ENCODE peak calls at places on chromosomes 12 and 14, in four cellular contexts. Y is HCT116, P is K562, V is HepG2. M is an unnamed sample.

GRCh38 chr14:63598821-63599220 is 42.9 kb downstream of the WDR89 start:
- DNase-seq in Y (no peak), P (no peak), V (no peak), M (no peak)

GRCh38 chr12:49332441-49332861 is 4.5 kb downstream of the C1QL4 start:
- DNase-seq in Y (no peak), P (no peak), V (no peak), M (no peak)

GRCh38 chr12:32139064-32139421 is 32.4 kb downstream of the BICD1 start:
- DNase-seq in P (no peak), V (no peak), Y (no peak), M (no peak)

GRCh38 chr12:23113781-23114180 is 488.8 kb downstream of the ETNK1 start:
- DNase-seq in V (no peak), P (no peak), Y (no peak), M (no peak)

GRCh38 chr14:29144598-29144997 is 378.0 kb downstream of the FOXG1 start:
- DNase-seq in V (no peak), Y (no peak), P (no peak), M (no peak)

GRCh38 chr12:59036973-59037807 is 116.9 kb upstream of the LRIG3 start:
- DNase-seq in P (no peak), Y (no peak), V (no peak), M (no peak)

GRCh38 chr14:32681598-32681997 is 257.1 kb upstream of the NPAS3 start:
- DNase-seq in V (no peak), P (no peak), Y (no peak), M (no peak)

GRCh38 chr14:60856113-60856512 is 121.6 kb downstream of the MNAT1 start:
- DNase-seq in Y (no peak), V (no peak), P (no peak), M (no peak)

GRCh38 chr14:104865631-104866441 is 768 bp downstream of the CEP170B start:
- DNase-seq in Y (peak; percentile 8), P (peak; percentile 73), V (no peak), M (no peak)

GRCh38 chr12:29537292-29537691 is 39.8 kb upstream of the OVCH1 start:
- DNase-seq in V (no peak), Y (no peak), P (no peak), M (no peak)

DNA sequence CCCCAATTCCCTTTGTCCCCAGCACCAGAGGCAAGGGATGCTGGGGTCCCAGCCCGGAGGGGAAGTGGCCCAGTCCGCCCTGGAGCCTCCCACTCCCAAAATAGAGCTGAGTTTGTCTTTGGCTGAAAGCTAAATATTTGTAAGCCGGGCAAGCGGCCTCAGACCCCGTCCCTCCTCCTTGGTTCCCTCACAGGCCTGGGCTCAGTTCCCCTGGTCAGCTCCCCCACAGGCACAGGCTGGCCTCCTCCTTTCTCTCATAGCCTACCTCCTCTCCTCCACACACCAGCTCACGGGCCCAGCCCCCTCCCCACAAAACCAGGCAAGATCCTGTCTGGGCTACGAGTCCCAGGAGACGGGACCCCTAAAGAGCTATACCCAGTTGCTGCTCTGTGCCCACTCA is 1.3 kb downstream of the SP7 start:
- DNase-seq in P (no peak), Y (no peak), V (no peak), M (no peak)
- TF ChIP-seq TCF7L2 in P (no peak), Y (no peak), V (no peak), M (no peak)

DNA sequence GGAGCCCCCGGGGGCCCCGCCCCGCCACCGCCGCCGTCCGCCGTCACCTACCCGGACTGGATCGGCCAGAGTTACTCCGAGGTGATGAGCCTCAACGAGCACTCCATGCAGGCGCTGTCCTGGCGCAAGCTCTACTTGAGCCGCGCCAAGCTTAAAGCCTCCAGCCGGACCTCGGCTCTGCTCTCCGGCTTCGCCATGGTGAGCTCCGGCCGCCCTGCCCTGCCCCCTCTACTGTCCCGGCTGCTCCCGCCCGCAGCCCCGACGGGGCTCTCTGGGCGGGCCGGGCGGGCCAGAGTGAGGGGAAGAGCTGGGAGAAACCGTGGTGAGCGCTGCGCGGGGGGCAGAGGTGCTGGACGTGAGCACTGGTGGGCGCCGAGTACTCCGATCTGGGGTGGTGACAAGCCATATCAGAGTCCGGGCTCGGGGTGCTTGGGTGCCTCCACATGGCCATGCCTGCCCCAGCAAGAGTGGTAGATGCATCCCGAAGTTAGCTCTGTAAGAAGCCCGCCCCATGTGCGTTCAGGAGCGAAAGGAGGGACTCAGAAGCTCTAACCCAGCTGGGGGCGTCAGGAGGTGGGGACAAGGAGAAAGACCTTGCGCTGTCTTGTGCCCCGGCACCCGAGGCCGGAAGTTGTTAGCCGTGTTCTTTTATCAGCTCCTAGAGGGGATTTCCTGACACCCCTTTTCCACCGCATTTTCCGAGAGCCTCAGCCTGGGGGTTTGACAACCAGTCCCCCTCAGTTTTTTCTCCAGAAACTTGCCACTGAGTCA is 708 bp downstream of the ORAI1 start:
- DNase-seq in Y (no peak), P (peak; percentile 57), V (peak; percentile 44), M (no peak)
- TF ChIP-seq TCF7L2 in Y (no peak), P (no peak), V (no peak), M (no peak)

GRCh38 chr12:27733791-27734190 is 23.2 kb downstream of the MRPS35 start:
- DNase-seq in Y (no peak), P (no peak), V (no peak), M (no peak)

GRCh38 chr12:27732281-27732680 is 21.6 kb downstream of the MRPS35 start:
- DNase-seq in P (no peak), Y (no peak), V (peak; percentile 39), M (no peak)

GRCh38 chr12:27733052-27733656 is 22.5 kb downstream of the MRPS35 start:
- DNase-seq in V (peak; percentile 10), Y (no peak), P (peak; percentile 43), M (no peak)

DNA sequence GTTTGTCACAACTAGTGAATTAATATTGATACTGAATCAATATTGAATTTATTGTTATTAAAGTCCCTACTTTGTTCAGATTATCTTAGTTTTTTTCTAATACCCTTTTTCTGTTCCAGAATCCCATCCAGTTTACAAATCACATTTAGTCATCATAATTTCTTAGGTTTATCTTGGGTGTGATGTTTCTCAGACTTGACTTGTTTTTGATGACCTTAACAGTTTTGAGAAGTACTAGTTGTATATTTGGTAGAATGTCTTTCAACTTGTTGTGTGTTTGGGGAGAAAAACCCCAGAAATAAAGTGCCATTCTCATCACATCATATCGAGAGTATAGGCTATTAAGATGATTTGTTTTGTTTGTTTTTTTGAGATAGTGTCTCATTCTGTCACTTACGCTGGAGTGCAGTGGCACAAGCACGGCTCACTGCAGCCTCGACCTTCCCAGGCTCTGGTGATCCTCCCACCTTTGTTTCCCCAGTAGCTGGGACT is 19.5 kb downstream of the MRPS35 start:
- DNase-seq in Y (no peak), V (no peak), P (no peak), M (no peak)
- TF ChIP-seq TCF7L2 in Y (no peak), V (no peak), P (no peak), M (no peak)

DNA sequence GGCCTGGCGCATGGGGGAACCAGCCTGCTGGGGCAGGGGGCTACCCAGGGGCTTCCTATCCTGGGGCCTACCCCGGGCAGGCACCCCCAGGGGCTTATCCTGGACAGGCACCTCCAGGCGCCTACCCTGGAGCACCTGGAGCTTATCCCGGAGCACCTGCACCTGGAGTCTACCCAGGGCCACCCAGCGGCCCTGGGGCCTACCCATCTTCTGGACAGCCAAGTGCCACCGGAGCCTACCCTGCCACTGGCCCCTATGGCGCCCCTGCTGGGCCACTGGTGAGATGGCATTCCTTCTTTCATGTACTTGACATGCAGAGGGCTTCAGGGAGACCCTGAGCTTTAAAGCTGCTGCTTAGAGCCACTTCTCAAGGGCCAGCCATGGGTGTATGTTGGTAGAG is 9.0 kb downstream of the LGALS3 start:
- DNase-seq in V (no peak), Y (no peak), P (no peak), M (no peak)
- TF ChIP-seq TCF7L2 in V (no peak), Y (no peak), P (no peak), M (no peak)